ENCODE peak calls at places on chromosomes 7 and 10, in five cellular contexts. V, S, J, U and C are unnamed samples. For H3K9me3, the result is how much of the 10 kb centered on the place peaks cover.

GRCh38 chr7:105932835-105933477 is 30.1 kb upstream of the CDHR3 start:
- DNase-seq in V (no peak), S (peak), J (no peak), U (no peak), C (no peak)

GRCh38 chr10:32951111-32951510 is 6.9 kb downstream of the ITGB1 start:
- DNase-seq in V (no peak), S (no peak), J (no peak), U (no peak), C (no peak)

GRCh38 chr7:151346180-151346769 is 4.7 kb downstream of the NUB1 start:
- DNase-seq in V (no peak), S (peak), J (no peak), U (no peak), C (no peak)

GRCh38 chr10:102644646-102645387 is 538 bp downstream of the TRIM8 start:
- DNase-seq in V (peak), S (peak), J (peak), U (peak), C (no peak)

GRCh38 chr10:78451592-78451991 is 417.9 kb downstream of the RPS24 start:
- DNase-seq in V (no peak), S (peak), J (peak), U (no peak), C (no peak)

GRCh38 chr7:17234398-17235021 is 63.9 kb upstream of the AHR start:
- DNase-seq in V (peak), S (peak), J (peak), U (peak), C (no peak)

GRCh38 chr7:50594734-50595537 is 29.7 kb upstream of the DDC start:
- DNase-seq in V (no peak), S (no peak), J (no peak), U (no peak), C (no peak)

GRCh38 chr10:71998840-71999194 is 34.6 kb downstream of the CHST3 start:
- DNase-seq in V (peak), S (peak), J (peak), U (no peak), C (no peak)

GRCh38 chr10:122373713-122374112 is 795 bp upstream of the PLEKHA1 start:
- DNase-seq in V (peak), S (peak), J (no peak), U (no peak), C (no peak)

GRCh38 chr10:72567421-72567820 is 58.5 kb downstream of the MICU1 start:
- DNase-seq in V (peak), S (peak), J (no peak), U (peak), C (no peak)

GRCh38 chr7:101983147-101983811 is 165.9 kb downstream of the CUX1 start:
- DNase-seq in V (no peak), S (no peak), J (no peak), U (no peak), C (no peak)

GRCh38 chr7:129315916-129316315 is 91.1 kb downstream of the AHCYL2 start:
- DNase-seq in V (no peak), S (peak), J (no peak), U (no peak), C (no peak)

GRCh38 chr10:6199131-6199733 is 3.5 kb upstream of the PFKFB3 start:
- DNase-seq in V (no peak), S (no peak), J (no peak), U (no peak), C (no peak)

GRCh38 chr10:112799726-112800510 is 150.1 kb upstream of the TCF7L2 start:
- DNase-seq in V (no peak), S (no peak), J (no peak), U (no peak), C (no peak)

GRCh38 chr10:112799038-112799437 is 151.0 kb upstream of the TCF7L2 start:
- DNase-seq in V (no peak), S (no peak), J (no peak), U (no peak), C (no peak)

GRCh38 chr10:112797908-112798307 is 152.1 kb upstream of the TCF7L2 start:
- DNase-seq in V (no peak), S (no peak), J (no peak), U (no peak), C (no peak)

GRCh38 chr10:112795067-112795466 is 155.0 kb upstream of the TCF7L2 start:
- DNase-seq in V (no peak), S (no peak), J (no peak), U (no peak), C (no peak)

DNA sequence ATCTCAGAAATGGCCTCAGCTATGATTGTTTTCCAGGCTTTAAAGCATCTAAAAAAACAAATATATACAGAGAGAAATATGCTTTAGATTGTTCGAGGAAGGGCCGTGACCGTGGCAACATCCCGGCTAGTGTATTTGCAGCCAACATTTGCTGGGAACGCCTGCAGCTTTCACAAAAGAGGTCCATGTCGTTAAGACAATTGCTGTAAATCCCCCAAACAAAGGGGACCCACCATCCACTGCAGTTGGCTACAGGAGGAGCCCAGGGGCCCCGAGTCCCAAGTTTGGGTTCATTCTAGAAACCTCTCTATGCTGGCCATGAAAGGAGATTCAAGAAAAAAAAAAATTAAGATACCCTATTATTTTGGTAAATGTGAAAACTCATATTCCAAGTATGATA is 152.8 kb upstream of the TCF7L2 start:
- DNase-seq in V (no peak), S (no peak), J (no peak), U (no peak), C (no peak)
- H3K9me3 ChIP-seq in V (under half), S (under half), J (under half), U (under half), C (under half)

GRCh38 chr10:37748170-37748569 is 109.2 kb downstream of the ZNF248 start:
- DNase-seq in V (no peak), S (no peak), J (no peak), U (no peak), C (no peak)

GRCh38 chr10:37752309-37752875 is 105.0 kb downstream of the ZNF248 start:
- DNase-seq in V (no peak), S (no peak), J (no peak), U (no peak), C (no peak)

GRCh38 chr10:37741831-37742230 is 115.6 kb downstream of the ZNF248 start:
- DNase-seq in V (no peak), S (no peak), J (no peak), U (no peak), C (no peak)

DNA sequence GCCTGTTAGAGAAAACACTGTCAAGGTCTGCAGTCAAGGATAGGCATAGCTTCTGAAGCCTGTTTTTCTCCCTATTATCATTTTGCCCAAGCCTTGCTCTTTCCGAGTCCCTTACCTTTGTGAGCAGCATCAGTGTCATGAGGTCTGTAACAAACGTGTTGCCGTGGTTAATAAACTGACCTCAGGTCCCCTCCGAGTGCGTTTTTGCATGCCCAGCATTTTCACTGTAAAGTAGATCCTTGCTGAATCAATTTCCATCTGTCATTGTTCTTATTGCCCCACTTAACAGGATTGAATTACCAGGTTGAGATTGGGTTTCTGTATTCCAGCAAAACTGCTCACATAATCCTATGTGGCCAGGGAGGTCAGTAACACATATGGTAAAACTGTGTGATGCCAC is 110.3 kb downstream of the ZNF248 start:
- DNase-seq in V (no peak), S (no peak), J (no peak), U (no peak), C (no peak)
- H3K9me3 ChIP-seq in V (under half), S (under half), J (under half), U (under half), C (under half)

DNA sequence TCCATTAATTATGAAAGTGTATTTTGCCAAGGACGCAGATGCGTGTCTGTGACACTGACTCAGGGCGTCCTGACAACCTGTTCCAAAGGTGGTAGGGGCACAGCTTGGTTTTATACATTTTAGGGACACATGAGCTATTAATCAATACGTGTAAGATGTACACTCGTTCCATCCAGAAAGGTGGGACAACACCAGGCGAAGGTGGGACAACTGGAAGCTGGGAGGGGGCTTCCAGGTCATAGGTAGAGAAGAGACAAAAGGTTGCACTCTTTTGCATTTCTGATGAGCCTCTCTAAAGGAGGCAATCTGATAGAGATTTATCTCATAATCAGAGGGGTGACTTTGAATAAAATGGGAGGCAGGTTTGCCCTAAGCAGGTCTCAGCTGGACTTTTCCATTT is 82.7 kb upstream of the ZNF746 start:
- DNase-seq in V (no peak), S (no peak), J (no peak), U (no peak), C (no peak)
- H3K9me3 ChIP-seq in V (under half), S (under half), J (under half), U (under half), C (under half)

GRCh38 chr10:107649249-107649648 is 484.7 kb upstream of the SORCS1 start:
- DNase-seq in V (no peak), S (no peak), J (no peak), U (no peak), C (no peak)
- H3K9me3 ChIP-seq in V (under half), S (under half), J (under half), U (under half), C (under half)

GRCh38 chr10:3528271-3528670 is 256.7 kb downstream of the KLF6 start:
- DNase-seq in V (no peak), S (no peak), J (no peak), U (no peak), C (no peak)
- H3K9me3 ChIP-seq in V (under half), S (under half), J (under half), U (under half), C (under half)

DNA sequence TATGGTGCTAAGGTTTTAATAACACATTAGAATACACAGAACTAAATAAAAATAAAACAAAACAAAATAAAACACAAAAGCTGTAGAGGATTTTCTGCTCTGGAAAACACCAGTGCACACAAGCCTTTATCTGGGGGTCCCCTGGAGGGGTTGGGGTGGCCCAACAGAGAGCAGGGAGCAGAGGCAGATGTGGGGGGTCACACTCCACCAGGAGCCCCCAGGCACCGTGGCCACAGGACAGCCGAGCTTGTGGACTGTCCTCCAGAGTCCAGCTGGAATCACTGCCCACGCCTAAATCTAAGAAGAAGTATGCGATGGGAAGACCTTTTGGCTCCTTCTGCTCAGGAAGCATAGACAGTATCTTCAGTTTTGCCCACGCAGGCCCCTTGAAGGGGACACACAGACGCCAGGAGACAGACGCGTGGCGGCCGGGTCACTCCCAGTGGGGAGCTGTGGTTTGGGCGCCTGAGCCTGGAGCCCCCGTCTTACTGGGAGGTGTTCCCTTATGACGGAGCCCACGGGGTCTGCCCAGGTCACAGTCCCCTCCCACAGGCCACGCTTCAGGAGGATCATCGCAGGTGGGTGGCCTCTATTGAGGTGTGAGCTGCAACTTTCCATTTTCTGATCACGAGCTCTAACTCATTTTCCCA is 595.0 kb downstream of the PTPRN2 start:
- DNase-seq in V (no peak), S (no peak), J (no peak), U (no peak), C (no peak)
- H3K9me3 ChIP-seq in V (under half), S (under half), J (under half), U (under half), C (under half)

GRCh38 chr7:153245809-153246208 is 486.3 kb downstream of the ACTR3B start:
- DNase-seq in V (no peak), S (no peak), J (no peak), U (no peak), C (no peak)

GRCh38 chr7:153247926-153248325 is 488.4 kb downstream of the ACTR3B start:
- DNase-seq in V (no peak), S (no peak), J (no peak), U (no peak), C (no peak)
- H3K9me3 ChIP-seq in V (under half), S (under half), J (under half), U (under half), C (under half)

DNA sequence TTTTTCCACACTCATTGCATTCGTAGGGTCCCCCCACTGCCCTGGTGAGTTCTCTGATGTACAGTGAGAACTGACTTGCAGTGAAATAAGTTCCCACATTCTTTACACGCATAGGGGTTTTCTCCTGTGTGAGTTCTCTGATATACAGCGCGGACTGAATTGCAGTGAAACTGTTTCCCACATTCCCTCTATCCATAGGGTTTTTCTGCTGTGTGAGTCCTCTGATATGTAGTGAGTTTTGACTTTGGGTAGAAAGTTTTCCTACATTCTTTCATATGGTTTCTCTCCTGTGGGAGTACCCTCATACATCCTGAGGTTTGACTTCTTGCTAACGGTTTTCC is 147.0 kb downstream of the GLRX3 start:
- DNase-seq in V (no peak), S (no peak), J (no peak), U (no peak), C (no peak)
- H3K9me3 ChIP-seq in V (half or more), S (under half), J (under half), U (half or more), C (under half)